ENCODE peak calls at places on chromosomes 7 and 10, in six cellular contexts. D is Peyer's patch, U is adrenal gland, V is A549, W is prostate gland, T is HCT116. O is an unnamed sample.

GRCh38 chr7:22726849-22727792 is at the start of gene IL6:
- DNase-seq in D (peak), U (peak), V (no peak), W (peak), T (no peak), O (no peak)

GRCh38 chr7:70574970-70575799 is 556.8 kb upstream of the GALNT17 start:
- DNase-seq in D (no peak), U (no peak), V (no peak), W (no peak), T (no peak), O (no peak)

GRCh38 chr10:108801775-108802516 is 1121.4 kb downstream of the XPNPEP1 start:
- DNase-seq in D (no peak), U (no peak), V (no peak), W (no peak), T (no peak), O (no peak)

GRCh38 chr7:1940402-1940786 is 270.3 kb downstream of the ELFN1 start:
- DNase-seq in D (peak), U (peak), V (no peak), W (no peak), T (no peak), O (peak)

GRCh38 chr7:105820667-105821066 is 55.7 kb downstream of the ATXN7L1 start:
- DNase-seq in D (no peak), U (no peak), V (no peak), W (no peak), T (no peak), O (no peak)

GRCh38 chr7:82036146-82036886 is 266.5 kb upstream of the HGF start:
- DNase-seq in D (no peak), U (no peak), V (no peak), W (no peak), T (no peak), O (no peak)

GRCh38 chr7:23913016-23913415 is 203.0 kb downstream of the STK31 start:
- DNase-seq in D (no peak), U (no peak), V (no peak), W (no peak), T (no peak), O (no peak)

GRCh38 chr10:14384096-14384730 is 53.5 kb upstream of the FRMD4A start:
- DNase-seq in D (no peak), U (no peak), V (no peak), W (no peak), T (no peak), O (no peak)

GRCh38 chr7:3559178-3559765 is 258.2 kb downstream of the SDK1 start:
- DNase-seq in D (no peak), U (peak), V (peak), W (peak), T (no peak), O (no peak)

GRCh38 chr10:83078645-83079044 is 1060.7 kb upstream of the GHITM start:
- DNase-seq in D (no peak), U (no peak), V (no peak), W (no peak), T (no peak), O (no peak)

GRCh38 chr7:124033093-124033806 is 383 bp upstream of the TMEM229A start:
- DNase-seq in D (no peak), U (peak), V (no peak), W (peak), T (no peak), O (no peak)

GRCh38 chr10:17782921-17783665 is 26.1 kb upstream of the MRC1 start:
- DNase-seq in D (no peak), U (peak), V (no peak), W (no peak), T (no peak), O (no peak)

GRCh38 chr7:93921607-93922446 is at the start of gene GNG11:
- DNase-seq in D (peak), U (peak), V (peak), W (peak), T (no peak), O (peak)

GRCh38 chr7:110442386-110442837 is 648.5 kb upstream of the LRRN3 start:
- DNase-seq in D (no peak), U (peak), V (peak), W (peak), T (peak), O (no peak)

GRCh38 chr7:45155941-45156340 is 1.6 kb upstream of the RAMP3 start:
- DNase-seq in D (no peak), U (no peak), V (no peak), W (no peak), T (no peak), O (no peak)

GRCh38 chr10:109966961-109967738 is 40.6 kb upstream of the ADD3 start:
- DNase-seq in D (no peak), U (peak), V (no peak), W (no peak), T (no peak), O (no peak)

GRCh38 chr10:70693619-70694286 is 21.4 kb downstream of the ADAMTS14 start:
- DNase-seq in D (no peak), U (no peak), V (no peak), W (no peak), T (no peak), O (no peak)

GRCh38 chr10:86413046-86413728 is 46.6 kb upstream of the GRID1 start:
- DNase-seq in D (peak), U (no peak), V (no peak), W (no peak), T (no peak), O (no peak)

GRCh38 chr7:367351-367841 is 77.4 kb downstream of the FOXL3 start:
- DNase-seq in D (no peak), U (no peak), V (no peak), W (no peak), T (no peak), O (no peak)

GRCh38 chr7:158830211-158830723 is 958 bp upstream of the ESYT2 start:
- DNase-seq in D (no peak), U (no peak), V (no peak), W (no peak), T (no peak), O (no peak)

GRCh38 chr7:158829021-158829341 is 328 bp downstream of the ESYT2 start:
- DNase-seq in D (peak), U (peak), V (peak), W (peak), T (no peak), O (no peak)

GRCh38 chr7:158827411-158828342 is 1.6 kb downstream of the ESYT2 start:
- DNase-seq in D (no peak), U (no peak), V (peak), W (no peak), T (no peak), O (no peak)

GRCh38 chr7:158828343-158829020 is 827 bp downstream of the ESYT2 start:
- DNase-seq in D (no peak), U (peak), V (no peak), W (peak), T (no peak), O (no peak)

DNA sequence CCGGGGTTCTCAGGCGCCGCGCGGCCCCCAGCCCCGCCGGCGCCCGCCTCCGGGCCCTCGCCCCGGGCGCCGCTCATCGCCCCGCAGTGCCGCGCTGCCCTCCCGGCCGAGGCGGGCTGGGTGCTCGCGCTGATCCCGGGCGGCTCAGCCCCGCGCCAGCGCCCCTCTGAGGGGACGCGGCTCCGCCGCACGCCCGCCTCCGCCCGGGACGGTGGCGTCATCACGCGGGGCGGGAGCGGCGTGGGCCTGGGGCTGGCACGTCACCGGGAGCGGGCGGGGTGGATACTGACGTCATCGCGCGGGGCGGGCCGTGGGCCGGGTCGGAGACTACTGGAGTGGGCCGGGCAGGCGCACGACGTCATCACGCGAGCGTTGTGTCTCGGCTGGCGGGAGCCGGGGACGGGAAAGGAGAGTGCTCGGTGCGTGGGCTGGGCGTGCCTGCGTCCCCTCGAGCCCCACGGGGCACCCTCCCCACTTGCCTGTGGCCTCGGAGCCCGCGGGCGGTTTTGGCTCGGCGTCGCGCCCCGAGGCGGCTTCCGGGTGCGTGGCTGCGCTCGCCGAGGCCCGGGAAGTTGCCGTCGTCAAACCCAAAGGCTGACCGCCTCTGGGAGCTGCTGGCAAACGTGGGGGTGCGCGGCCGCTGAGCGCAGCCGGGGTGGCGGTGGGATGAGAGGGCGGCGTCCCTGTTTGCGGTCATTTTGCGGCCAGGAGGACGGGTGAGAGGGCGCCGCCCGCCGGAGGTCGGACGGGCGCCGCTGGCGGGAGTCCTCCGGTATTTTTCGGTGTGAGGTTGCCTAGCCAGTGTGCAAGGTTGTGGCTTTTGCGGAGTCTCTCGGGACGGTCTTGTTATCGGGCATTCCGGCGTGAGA is at the start of gene ESYT2:
- DNase-seq in D (peak), U (peak), V (peak), W (peak), T (peak), O (peak)
- TF ChIP-seq POLR2A in D (peak), U (peak), V (peak), W (peak), T (peak), O (no peak)

GRCh38 chr7:5532520-5533335 is 109.1 kb upstream of the TNRC18 start:
- DNase-seq in D (peak), U (peak), V (no peak), W (peak), T (no peak), O (no peak)
- H3K27ac ChIP-seq in D (peak), U (no peak), V (peak), W (peak), T (no peak), O (peak)

GRCh38 chr10:46220872-46221538 is 65.8 kb upstream of the ANTXRL start:
- DNase-seq in D (no peak), U (no peak), V (no peak), W (no peak), T (no peak), O (no peak)
- TF ChIP-seq CTCF in D (no peak), U (no peak), V (peak), W (no peak), T (peak), O (no peak)

GRCh38 chr7:139715194-139715815 is 62.5 kb downstream of the HIPK2 start:
- DNase-seq in D (peak), U (peak), V (no peak), W (no peak), T (no peak), O (no peak)

GRCh38 chr7:139713061-139713460 is 64.7 kb downstream of the HIPK2 start:
- DNase-seq in D (no peak), U (no peak), V (no peak), W (no peak), T (no peak), O (no peak)

GRCh38 chr7:139713835-139714162 is 64.0 kb downstream of the HIPK2 start:
- DNase-seq in D (peak), U (no peak), V (no peak), W (no peak), T (no peak), O (no peak)

GRCh38 chr7:139716156-139716942 is 61.4 kb downstream of the HIPK2 start:
- DNase-seq in D (peak), U (no peak), V (no peak), W (no peak), T (no peak), O (no peak)

GRCh38 chr7:139714163-139714901 is 63.5 kb downstream of the HIPK2 start:
- DNase-seq in D (peak), U (peak), V (no peak), W (no peak), T (no peak), O (peak)
- TF ChIP-seq POLR2A in D (no peak), U (no peak), V (no peak), W (no peak), T (no peak), O (no peak)

GRCh38 chr10:11527700-11528255 is 83.7 kb downstream of the USP6NL start:
- DNase-seq in D (no peak), U (no peak), V (no peak), W (no peak), T (no peak), O (no peak)
- H3K27ac ChIP-seq in D (peak), U (no peak), V (no peak), W (no peak), T (no peak), O (no peak)

DNA sequence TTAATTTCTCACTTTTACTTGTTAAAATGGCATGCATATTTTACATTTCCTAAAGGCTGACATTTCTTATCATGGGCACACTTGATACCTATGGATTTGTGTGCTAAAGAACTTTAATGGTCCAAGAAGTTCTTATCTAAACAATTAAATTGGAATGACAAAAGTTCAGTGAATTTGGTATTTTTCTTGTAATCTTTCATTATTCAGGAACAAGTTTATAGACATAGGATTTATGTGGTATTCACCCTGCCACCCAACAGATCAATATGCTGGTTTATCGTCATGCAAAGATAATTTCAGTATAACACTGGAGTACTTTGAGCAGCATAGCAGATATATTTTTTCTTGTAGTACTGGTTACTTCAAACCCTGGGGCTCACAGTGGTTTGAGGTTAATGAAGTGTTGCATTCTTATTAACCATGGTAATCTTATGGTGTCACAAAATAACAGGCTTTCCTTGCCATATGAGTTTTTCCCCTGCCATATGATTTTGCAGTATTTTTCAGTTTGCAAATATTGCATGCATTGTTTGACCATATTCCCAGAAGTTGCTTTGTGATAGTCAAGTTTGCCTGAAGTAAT is 148.8 kb downstream of the PPP1R9A start:
- DNase-seq in D (no peak), U (no peak), V (no peak), W (no peak), T (no peak), O (no peak)
- TF ChIP-seq CTCF in D (no peak), U (no peak), V (no peak), W (no peak), T (no peak), O (no peak)

DNA sequence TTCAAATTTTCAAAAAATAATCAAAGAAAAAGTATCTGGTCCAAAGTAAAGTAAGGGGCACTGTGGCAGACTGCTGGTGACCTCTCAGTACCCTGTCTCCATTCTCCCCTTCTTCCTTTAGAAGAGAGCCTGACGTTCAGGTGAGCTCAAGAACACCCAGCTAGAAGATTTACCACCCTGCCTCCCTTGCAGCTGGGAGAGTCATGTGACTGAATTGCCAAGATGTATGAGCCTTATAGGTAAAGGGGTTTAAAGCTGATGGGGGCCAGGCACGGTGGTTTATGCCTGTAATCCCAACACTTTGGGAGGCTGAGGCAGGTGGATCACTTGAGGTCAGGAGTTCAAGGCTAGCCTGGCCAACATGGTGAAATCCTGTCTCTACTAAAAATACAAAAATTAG is 86.3 kb upstream of the NANOS1 start:
- DNase-seq in D (no peak), U (no peak), V (no peak), W (no peak), T (no peak), O (no peak)
- TF ChIP-seq POLR2A in D (no peak), U (no peak), V (no peak), W (no peak), T (no peak), O (no peak)

GRCh38 chr10:95414016-95414830 is 123.4 kb upstream of the PDLIM1 start:
- DNase-seq in D (no peak), U (no peak), V (no peak), W (no peak), T (no peak), O (no peak)
- H3K27ac ChIP-seq in D (peak), U (no peak), V (no peak), W (peak), T (no peak), O (peak)

GRCh38 chr10:47195274-47195885 is 104.6 kb upstream of the GDF10 start:
- DNase-seq in D (no peak), U (no peak), V (no peak), W (peak), T (no peak), O (no peak)

GRCh38 chr10:47190802-47191450 is 109.1 kb upstream of the GDF10 start:
- DNase-seq in D (no peak), U (no peak), V (no peak), W (no peak), T (no peak), O (no peak)

GRCh38 chr10:47198221-47198620 is 101.8 kb upstream of the GDF10 start:
- DNase-seq in D (no peak), U (no peak), V (no peak), W (no peak), T (no peak), O (no peak)

GRCh38 chr10:47192273-47192672 is 107.7 kb upstream of the GDF10 start:
- DNase-seq in D (no peak), U (no peak), V (no peak), W (no peak), T (no peak), O (no peak)

GRCh38 chr10:47196691-47197090 is 103.3 kb upstream of the GDF10 start:
- DNase-seq in D (no peak), U (no peak), V (no peak), W (no peak), T (no peak), O (no peak)
- TF ChIP-seq CTCF in D (no peak), U (no peak), V (no peak), W (no peak), T (no peak), O (no peak)

GRCh38 chr7:74083928-74084721 is 521 bp downstream of the LIMK1 start:
- DNase-seq in D (peak), U (peak), V (peak), W (no peak), T (no peak), O (no peak)

GRCh38 chr7:74087791-74088453 is 4.3 kb downstream of the LIMK1 start:
- DNase-seq in D (no peak), U (no peak), V (no peak), W (no peak), T (no peak), O (no peak)

GRCh38 chr7:74084722-74085578 is 1.3 kb downstream of the LIMK1 start:
- DNase-seq in D (no peak), U (no peak), V (no peak), W (no peak), T (no peak), O (no peak)

GRCh38 chr7:74082770-74083116 is 861 bp upstream of the LIMK1 start:
- DNase-seq in D (no peak), U (no peak), V (no peak), W (no peak), T (no peak), O (no peak)

GRCh38 chr7:74083117-74083876 is at the start of gene LIMK1:
- DNase-seq in D (peak), U (peak), V (peak), W (peak), T (no peak), O (no peak)
- TF ChIP-seq POLR2A in D (no peak), U (no peak), V (peak), W (peak), T (no peak), O (no peak)

O was measured in esophagus squamous epithelium.